ENCODE peak calls at places on chromosomes 4 and X, in five cellular contexts. C is GM23248; E is CD4-positive, CD25-positive, alpha-beta regulatory T cell; G is hepatocyte; D is sigmoid colon. V is an unnamed sample.
A peak's percentile ranks its signal among the peaks of the same experiment; 100 is the strongest.

GRCh38 chr4:110953191-110953590 is 330.3 kb upstream of the PITX2 start:
- DNase-seq in D (no peak), G (no peak), E (no peak), C (peak; percentile 2), V (no peak)

GRCh38 chr4:104416725-104417363 is 77.8 kb downstream of the CXXC4 start:
- DNase-seq in C (no peak), E (no peak), G (peak; percentile 47), D (no peak), V (no peak)

GRCh38 chrX:15947648-15948317 is 93.2 kb upstream of the AP1S2 start:
- DNase-seq in C (peak; percentile 68), G (peak; percentile 27), E (no peak), D (no peak), V (no peak)

GRCh38 chr4:25890653-25891485 is 23.2 kb upstream of the SMIM20 start:
- DNase-seq in D (no peak), G (no peak), E (no peak), C (no peak), V (no peak)

GRCh38 chr4:165458451-165458850 is 79.6 kb downstream of the CPE start:
- DNase-seq in E (no peak), C (peak; percentile 31), G (no peak), D (no peak), V (no peak)

GRCh38 chrX:12567857-12568256 is 223.4 kb upstream of the PRPS2 start:
- DNase-seq in C (peak; percentile 13), E (no peak), D (no peak), G (no peak), V (no peak)

GRCh38 chrX:46620505-46620904 is 46.9 kb downstream of the CHST7 start:
- DNase-seq in C (no peak), G (no peak), D (no peak), E (no peak), V (no peak)

GRCh38 chrX:118975831-118976598 is 1.6 kb downstream of the LONRF3 start:
- DNase-seq in E (peak; percentile 54), C (peak; percentile 50), D (peak; percentile 93), G (peak; percentile 80), V (peak; percentile 82)

GRCh38 chr4:148330724-148331123 is 111.5 kb downstream of the NR3C2 start:
- DNase-seq in G (no peak), C (no peak), D (no peak), E (no peak), V (no peak)

GRCh38 chr4:113584407-113585150 is 177.0 kb downstream of the CAMK2D start:
- DNase-seq in C (peak; percentile 82), G (peak; percentile 17), D (no peak), E (no peak), V (no peak)

GRCh38 chrX:49287665-49288064 is 15.8 kb upstream of the GAGE10 start:
- DNase-seq in G (no peak), C (no peak), D (peak; percentile 18), E (no peak), V (no peak)

GRCh38 chr4:143375326-143376073 is 38.8 kb downstream of the GAB1 start:
- DNase-seq in E (no peak), G (no peak), C (peak; percentile 46), D (no peak), V (peak; percentile 37)

GRCh38 chr4:55524844-55525571 is 21.7 kb downstream of the CLOCK start:
- DNase-seq in E (no peak), D (no peak), G (no peak), C (peak; percentile 62), V (no peak)

GRCh38 chr4:65033899-65034298 is 624.6 kb upstream of the TECRL start:
- DNase-seq in C (peak; percentile 3), D (no peak), G (no peak), E (no peak), V (no peak)

GRCh38 chr4:79743014-79743413 is 330.0 kb downstream of the ANTXR2 start:
- DNase-seq in G (no peak), D (peak; percentile 50), E (no peak), C (no peak), V (no peak)

GRCh38 chrX:95318882-95319281 is 1365.8 kb upstream of the DIAPH2 start:
- DNase-seq in C (peak; percentile 2), D (no peak), E (no peak), G (peak; percentile 11), V (no peak)

GRCh38 chr4:8115916-8116315 is 42.7 kb downstream of the ABLIM2 start:
- DNase-seq in E (no peak), D (no peak), G (no peak), C (no peak), V (no peak)

GRCh38 chrX:69072486-69073006 is 92.7 kb downstream of the PJA1 start:
- DNase-seq in E (no peak), C (no peak), D (no peak), G (no peak), V (no peak)

GRCh38 chr4:10018818-10019438 is 2.4 kb downstream of the SLC2A9 start:
- DNase-seq in D (peak; percentile 99), G (peak; percentile 95), C (peak; percentile 94), E (peak; percentile 84), V (peak; percentile 97)

GRCh38 chr4:89299153-89299789 is 8.3 kb downstream of the GPRIN3 start:
- DNase-seq in G (no peak), C (no peak), E (no peak), D (no peak), V (no peak)

GRCh38 chrX:120840826-120841225 is 34.8 kb downstream of the CT47B1 start:
- DNase-seq in G (no peak), E (no peak), D (no peak), C (peak; percentile 75), V (no peak)

GRCh38 chr4:135515295-135515694 is 1313.7 kb upstream of the PABPC4L start:
- DNase-seq in G (no peak), C (no peak), D (no peak), E (no peak), V (no peak)

GRCh38 chrX:77431227-77431626 is 16.0 kb upstream of the FGF16 start:
- DNase-seq in C (peak; percentile 72), G (no peak), D (no peak), E (no peak), V (no peak)

GRCh38 chrX:47218920-47219815 is 687 bp downstream of the CDK16 start:
- DNase-seq in E (peak; percentile 40), D (peak; percentile 77), C (peak; percentile 47), G (peak; percentile 83), V (peak; percentile 46)

GRCh38 chrX:155747520-155747919 is 133.6 kb upstream of the VAMP7 start:
- DNase-seq in C (peak; percentile 8), E (no peak), D (no peak), G (no peak), V (peak; percentile 64)

GRCh38 chr4:8274772-8275241 is 5.3 kb downstream of the HTRA3 start:
- DNase-seq in G (peak; percentile 92), D (peak; percentile 98), C (peak; percentile 99), E (no peak), V (peak; percentile 61)

GRCh38 chr4:52368895-52369294 is 290.2 kb downstream of the USP46 start:
- DNase-seq in D (no peak), C (no peak), E (no peak), G (no peak), V (no peak)

GRCh38 chrX:74537011-74537390 is 77.4 kb downstream of the RLIM start:
- DNase-seq in D (no peak), G (peak; percentile 44), E (no peak), C (peak; percentile 52), V (no peak)

GRCh38 chr4:159145318-159146006 is 42.6 kb downstream of the RAPGEF2 start:
- DNase-seq in D (no peak), E (no peak), G (no peak), C (no peak), V (no peak)
- H3K4me1 ChIP-seq in D (no peaks in the 10 kb centered on the region), E (no peaks in the 10 kb centered on the region), G (peaks cover 9% of the 10 kb centered on the region), C (no peaks in the 10 kb centered on the region), V (peaks cover 7% of the 10 kb centered on the region)

GRCh38 chrX:71619193-71619592 is 882 bp upstream of the CXCR3 start:
- DNase-seq in C (no peak), G (no peak), D (no peak), E (peak; percentile 27), V (no peak)
- H3K27ac ChIP-seq in C (no peak overlapping the region), G (no peak overlapping the region), D (no peak overlapping the region), E (peak overlapping the region; percentile 76), V (no peak overlapping the region)

GRCh38 chrX:80014141-80014940 is at the start of gene TBX22:
- DNase-seq in E (no peak), G (no peak), C (no peak), D (no peak), V (no peak)
- H3K4me3 ChIP-seq in E (no peak within 1 kb of the TSS), G (no peak within 1 kb of the TSS), C (no peak within 1 kb of the TSS), D (no peak within 1 kb of the TSS), V (no peak within 1 kb of the TSS)

DNA sequence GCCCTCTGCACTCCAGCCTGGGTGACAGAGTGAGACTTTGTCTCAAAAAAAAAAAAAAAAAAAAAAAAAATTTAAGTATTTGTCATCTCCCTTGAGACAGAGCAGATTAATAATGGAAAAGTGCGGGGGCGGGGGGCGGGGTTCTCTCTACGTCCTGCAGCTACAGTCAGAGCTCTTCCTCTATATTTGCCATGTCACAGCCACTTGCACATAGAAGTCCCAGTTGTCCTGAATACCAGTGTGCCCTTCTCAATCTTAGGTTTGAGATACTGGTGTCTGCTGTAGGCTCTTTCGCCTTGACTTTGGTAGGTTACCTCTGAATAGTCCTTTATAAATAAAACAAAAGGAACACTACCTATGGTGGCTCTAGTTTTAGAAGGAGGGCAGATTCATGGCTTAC is 237.8 kb upstream of the PGRMC2 start:
- DNase-seq in E (no peak), G (no peak), D (no peak), C (peak; percentile 91), V (no peak)
- H3K4me1 ChIP-seq in E (no peaks in the 10 kb centered on the region), G (peaks cover 42% of the 10 kb centered on the region), D (no peaks in the 10 kb centered on the region), C (peaks cover 75% of the 10 kb centered on the region), V (peaks cover 12% of the 10 kb centered on the region)

DNA sequence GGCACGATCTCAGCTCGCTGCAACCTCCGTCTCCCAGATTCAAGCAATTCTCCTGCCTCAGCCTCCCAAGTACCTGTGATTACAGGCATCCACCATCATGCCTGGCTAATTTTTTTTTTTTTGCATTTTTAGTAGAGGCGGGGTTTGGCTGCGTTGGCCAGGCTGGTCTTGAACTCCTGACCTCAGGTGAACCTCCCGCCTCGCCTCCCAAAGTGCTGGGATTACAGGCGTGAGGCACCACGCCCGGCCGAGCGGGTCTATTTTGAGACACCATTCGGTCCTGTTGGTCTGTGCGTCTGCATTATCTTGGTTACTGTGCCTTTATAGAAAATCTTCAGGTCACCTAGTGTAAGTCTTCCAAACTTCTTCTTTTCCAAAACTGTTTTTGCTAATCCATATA is 21.7 kb upstream of the RGS12 start:
- DNase-seq in G (no peak), E (no peak), C (no peak), D (no peak), V (no peak)
- H3K27ac ChIP-seq in G (no peak overlapping the region), E (no peak overlapping the region), C (no peak overlapping the region), D (no peak overlapping the region), V (no peak overlapping the region)

GRCh38 chrX:38277802-38278201 is 49.5 kb downstream of the RPGR start:
- DNase-seq in D (no peak), E (no peak), C (no peak), G (no peak), V (no peak)

GRCh38 chrX:38278682-38279081 is 48.6 kb downstream of the RPGR start:
- DNase-seq in G (no peak), D (no peak), E (no peak), C (peak; percentile 47), V (no peak)

GRCh38 chrX:38277136-38277535 is 50.2 kb downstream of the RPGR start:
- DNase-seq in G (no peak), D (no peak), E (no peak), C (no peak), V (no peak)

GRCh38 chrX:38275615-38276014 is 51.7 kb downstream of the RPGR start:
- DNase-seq in D (no peak), E (no peak), C (peak; percentile 90), G (peak; percentile 7), V (no peak)

GRCh38 chrX:38276089-38276488 is 51.2 kb downstream of the RPGR start:
- DNase-seq in D (no peak), E (no peak), C (no peak), G (no peak), V (no peak)
- H3K4me3 ChIP-seq in D (no peak overlapping the region), E (no peak overlapping the region), C (no peak overlapping the region), G (no peak overlapping the region), V (no peak overlapping the region)

V was measured in lung.